ENCODE peak calls at places on chromosomes 6 and 20, in five cellular contexts. K is A549, O is heart left ventricle, Z is K562, Q is tibial nerve. U is an unnamed sample.

GRCh38 chr6:136012198-136012884 is 160.8 kb downstream of the PDE7B start:
- DNase-seq in K (no peak), O (no peak), Z (no peak), Q (no peak), U (no peak)

GRCh38 chr20:41717464-41717863 is 99.3 kb upstream of the CHD6 start:
- DNase-seq in K (no peak), O (no peak), Z (peak; percentile 61), Q (no peak), U (no peak)

GRCh38 chr6:159594750-159595117 is 98.3 kb downstream of the SOD2 start:
- DNase-seq in K (peak; percentile 9), O (no peak), Z (no peak), Q (no peak), U (no peak)

GRCh38 chr6:31900917-31901414 is 920 bp downstream of the ZBTB12 start:
- DNase-seq in K (no peak), O (no peak), Z (peak; percentile 51), Q (no peak), U (no peak)

GRCh38 chr20:8722277-8722928 is 346.5 kb upstream of the PLCB4 start:
- DNase-seq in K (peak; percentile 37), O (peak; percentile 27), Z (peak; percentile 60), Q (peak; percentile 53), U (no peak)

GRCh38 chr20:50636601-50637539 is 54.5 kb downstream of the RIPOR3 start:
- DNase-seq in K (no peak), O (no peak), Z (peak; percentile 38), Q (no peak), U (no peak)

GRCh38 chr6:35397806-35398418 is 54.2 kb upstream of the FANCE start:
- DNase-seq in K (no peak), O (no peak), Z (no peak), Q (no peak), U (no peak)

GRCh38 chr6:13729891-13730290 is 18.3 kb upstream of the RANBP9 start:
- DNase-seq in K (no peak), O (no peak), Z (no peak), Q (no peak), U (no peak)

GRCh38 chr6:44161997-44162338 is 3.3 kb downstream of the CAPN11 start:
- DNase-seq in K (no peak), O (no peak), Z (no peak), Q (no peak), U (no peak)

GRCh38 chr20:54180931-54181330 is 7.1 kb upstream of the CYP24A1 start:
- DNase-seq in K (no peak), O (no peak), Z (no peak), Q (no peak), U (no peak)

GRCh38 chr6:142624978-142625715 is 319.8 kb downstream of the HIVEP2 start:
- DNase-seq in K (no peak), O (no peak), Z (no peak), Q (no peak), U (no peak)

GRCh38 chr6:140670013-140670412 is 1295.6 kb upstream of the CITED2 start:
- DNase-seq in K (no peak), O (no peak), Z (no peak), Q (no peak), U (no peak)

GRCh38 chr6:13573669-13574110 is 711 bp upstream of the SIRT5 start:
- DNase-seq in K (peak; percentile 25), O (peak; percentile 36), Z (peak; percentile 66), Q (no peak), U (no peak)

GRCh38 chr20:21665687-21666446 is 39.6 kb upstream of the PAX1 start:
- DNase-seq in K (no peak), O (no peak), Z (no peak), Q (no peak), U (no peak)

GRCh38 chr6:161150566-161150965 is 123.3 kb downstream of the AGPAT4 start:
- DNase-seq in K (no peak), O (no peak), Z (peak; percentile 76), Q (no peak), U (no peak)

GRCh38 chr6:10272591-10272990 is 142.3 kb downstream of the TFAP2A start:
- DNase-seq in K (no peak), O (no peak), Z (no peak), Q (no peak), U (no peak)

GRCh38 chr20:23459431-23460112 is 6.9 kb upstream of the CST11 start:
- DNase-seq in K (no peak), O (no peak), Z (no peak), Q (no peak), U (no peak)

GRCh38 chr6:118931436-118931835 is 3.5 kb downstream of the MCM9 start:
- DNase-seq in K (no peak), O (no peak), Z (no peak), Q (no peak), U (no peak)

DNA sequence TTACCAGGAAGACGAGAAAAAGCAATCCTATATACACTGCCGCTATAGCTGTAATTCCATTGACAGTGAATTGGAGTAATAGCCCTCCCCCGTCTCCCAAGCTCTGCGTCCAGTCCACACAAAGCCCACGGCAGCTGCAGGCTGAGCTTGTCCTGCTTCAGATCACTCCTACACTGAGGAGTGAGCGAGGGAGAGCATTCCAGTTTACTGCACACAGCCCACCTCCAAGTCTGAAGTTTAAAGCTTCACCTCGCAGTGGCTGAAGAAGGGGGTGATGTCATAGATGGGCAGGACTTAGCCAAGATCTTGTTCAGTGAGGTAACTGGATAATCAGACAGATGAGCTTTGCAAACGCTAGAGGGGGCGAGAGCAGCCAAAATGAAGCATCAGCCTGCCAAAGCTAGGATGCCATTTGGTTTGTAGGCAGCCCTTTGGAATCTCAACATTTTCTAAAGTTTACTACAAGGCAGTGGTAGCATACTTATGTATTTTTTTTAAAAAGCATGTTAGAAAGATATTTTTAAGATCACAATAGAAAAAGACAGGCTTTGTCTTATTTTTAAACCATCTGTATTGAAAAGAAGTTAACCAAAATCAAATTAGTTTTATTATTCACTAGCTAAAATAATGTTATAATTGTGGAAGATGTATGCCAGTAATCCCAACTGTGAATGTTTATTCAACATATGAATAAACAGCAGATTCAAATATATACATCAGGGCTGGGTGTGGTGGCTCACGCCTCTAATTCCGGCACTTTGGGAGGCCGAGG is at the start of gene FLRT3:
- DNase-seq in K (peak; percentile 84), O (peak; percentile 25), Z (peak; percentile 4), Q (peak; percentile 74), U (peak; percentile 71)
- TF ChIP-seq POLR2A in K (peak; percentile 97), O (no peak), Z (no peak), Q (peak; percentile 58), U (no peak)

GRCh38 chr20:48791666-48792071 is 36.1 kb downstream of the PREX1 start:
- DNase-seq in K (no peak), O (no peak), Z (no peak), Q (no peak), U (no peak)
- H3K4me3 ChIP-seq in K (no peak overlapping the region), O (no peak overlapping the region), Z (no peak overlapping the region), Q (no peak overlapping the region), U (no peak overlapping the region)

GRCh38 chr6:98759459-98759858 is 74.9 kb upstream of the POU3F2 start:
- DNase-seq in K (no peak), O (no peak), Z (no peak), Q (no peak), U (no peak)
- TF ChIP-seq CTCF in K (no peak), O (no peak), Z (no peak), Q (no peak), U (no peak)

DNA sequence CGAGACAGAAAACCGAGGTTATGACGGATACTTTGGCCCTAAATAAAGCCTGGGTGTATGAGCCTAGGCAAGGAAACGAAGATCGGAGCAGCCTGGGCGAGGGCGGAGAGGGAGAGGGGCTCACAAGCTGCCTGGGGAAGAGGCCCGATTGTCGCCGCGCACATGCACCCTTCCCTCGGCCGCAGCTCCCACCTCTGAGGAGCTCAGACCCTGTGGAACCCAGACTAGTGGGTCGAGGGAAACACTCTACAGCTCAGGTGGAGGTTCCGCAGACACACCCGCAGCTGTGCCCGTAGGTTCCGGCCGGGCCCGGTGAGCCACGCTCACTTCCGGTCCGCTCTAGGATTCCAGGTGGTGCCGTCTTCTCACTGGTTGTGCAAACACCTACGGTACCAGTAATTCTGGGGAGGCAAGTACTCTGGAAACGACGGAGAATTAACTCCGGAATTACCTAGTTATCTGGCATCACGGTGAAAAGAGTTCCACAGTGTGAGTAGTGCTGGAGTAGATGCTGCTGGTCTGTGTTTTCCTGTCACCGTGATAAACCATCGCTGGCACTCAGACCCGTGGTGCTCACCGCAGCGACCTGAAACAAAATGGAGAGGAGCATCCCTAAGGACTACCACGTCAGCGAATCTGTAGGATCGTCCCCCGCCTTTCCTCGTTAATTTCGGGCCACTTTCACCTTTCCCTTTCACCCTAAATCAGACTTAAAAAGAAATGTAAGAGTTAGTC is 61.5 kb downstream of the GPX5 start:
- DNase-seq in K (peak; percentile 67), O (peak; percentile 34), Z (no peak), Q (no peak), U (peak; percentile 90)
- TF ChIP-seq POLR2A in K (peak; percentile 73), O (no peak), Z (no peak), Q (no peak), U (no peak)

GRCh38 chr20:37991506-37992302 is 41.6 kb downstream of the TTI1 start:
- DNase-seq in K (no peak), O (no peak), Z (no peak), Q (no peak), U (no peak)

GRCh38 chr20:37992802-37993538 is 40.3 kb downstream of the TTI1 start:
- DNase-seq in K (peak; percentile 51), O (peak; percentile 60), Z (peak; percentile 73), Q (peak; percentile 11), U (no peak)

GRCh38 chr20:37988555-37988954 is 44.7 kb downstream of the TTI1 start:
- DNase-seq in K (no peak), O (no peak), Z (no peak), Q (no peak), U (no peak)

GRCh38 chr20:37989601-37990001 is 43.7 kb downstream of the TTI1 start:
- DNase-seq in K (no peak), O (no peak), Z (no peak), Q (no peak), U (no peak)

GRCh38 chr20:37990571-37991151 is 42.6 kb downstream of the TTI1 start:
- DNase-seq in K (peak; percentile 15), O (peak; percentile 52), Z (peak; percentile 42), Q (no peak), U (peak; percentile 55)
- H3K4me3 ChIP-seq in K (no peak overlapping the region), O (no peak overlapping the region), Z (no peak overlapping the region), Q (no peak overlapping the region), U (no peak overlapping the region)

U was measured in lower leg skin.